ENCODE peak calls at places on chromosomes 3 and 15, in four cellular contexts. One of them, this sample, is unnamed.

GRCh38 chr3:111666041-111666735 is 71.0 kb upstream of the ZBED2 start:
- DNase-seq in HCT116: no peak
- DNase-seq in A549: no peak
- DNase-seq in HepG2: no peak
- DNase-seq in this sample: no peak

GRCh38 chr3:39166134-39166710 is 12.8 kb upstream of the CSRNP1 start:
- DNase-seq in HepG2: no peak
- DNase-seq in A549: no peak
- DNase-seq in HCT116: no peak
- DNase-seq in this sample: peak; percentile 94

GRCh38 chr15:41546846-41547786 is 3.1 kb upstream of the RPAP1 start:
- DNase-seq in HCT116: peak; percentile 33
- DNase-seq in A549: no peak
- DNase-seq in HepG2: no peak
- DNase-seq in this sample: peak; percentile 59

GRCh38 chr15:33580526-33580925 is 269.8 kb downstream of the RYR3 start:
- DNase-seq in HepG2: no peak
- DNase-seq in HCT116: no peak
- DNase-seq in A549: no peak
- DNase-seq in this sample: no peak

GRCh38 chr3:127712461-127712860 is 39.7 kb downstream of the ABTB1 start:
- DNase-seq in HCT116: no peak
- DNase-seq in A549: no peak
- DNase-seq in HepG2: no peak
- DNase-seq in this sample: no peak

GRCh38 chr3:127776347-127776746 is 46.0 kb downstream of the MGLL start:
- DNase-seq in HepG2: no peak
- DNase-seq in A549: no peak
- DNase-seq in HCT116: no peak
- DNase-seq in this sample: no peak

GRCh38 chr3:115285001-115285400 is 137.9 kb upstream of the ZBTB20 start:
- DNase-seq in HCT116: no peak
- DNase-seq in A549: no peak
- DNase-seq in HepG2: no peak
- DNase-seq in this sample: no peak

GRCh38 chr15:95733931-95734330 is 596.6 kb upstream of the NR2F2 start:
- DNase-seq in A549: no peak
- DNase-seq in HCT116: no peak
- DNase-seq in HepG2: no peak
- DNase-seq in this sample: no peak

GRCh38 chr3:40201770-40202169 is 107.7 kb upstream of the EIF1B start:
- DNase-seq in A549: no peak
- DNase-seq in HepG2: no peak
- DNase-seq in HCT116: no peak
- DNase-seq in this sample: no peak

GRCh38 chr3:185631108-185631507 is 45.0 kb downstream of the SENP2 start:
- DNase-seq in HepG2: no peak
- DNase-seq in HCT116: no peak
- DNase-seq in A549: no peak
- DNase-seq in this sample: no peak

GRCh38 chr15:69413822-69414701 is at the start of gene KIF23:
- DNase-seq in HepG2: peak; percentile 87
- DNase-seq in HCT116: peak; percentile 86
- DNase-seq in A549: peak; percentile 99
- DNase-seq in this sample: peak; percentile 94

GRCh38 chr15:78055923-78056713 is 21.4 kb downstream of the TBC1D2B start:
- DNase-seq in A549: no peak
- DNase-seq in HepG2: peak; percentile 67
- DNase-seq in HCT116: no peak
- DNase-seq in this sample: no peak

GRCh38 chr3:50950591-50950990 is 275.9 kb downstream of the DOCK3 start:
- DNase-seq in A549: no peak
- DNase-seq in HCT116: no peak
- DNase-seq in HepG2: no peak
- DNase-seq in this sample: no peak

GRCh38 chr15:85708402-85708932 is 86.3 kb downstream of the KLHL25 start:
- DNase-seq in HepG2: peak; percentile 79
- DNase-seq in HCT116: no peak
- DNase-seq in A549: no peak
- DNase-seq in this sample: no peak

GRCh38 chr3:21356402-21356801 is 394.6 kb downstream of the ZNF385D start:
- DNase-seq in HCT116: no peak
- DNase-seq in HepG2: no peak
- DNase-seq in A549: no peak
- DNase-seq in this sample: peak; percentile 0

GRCh38 chr3:49701388-49702077 is 12.2 kb downstream of the RNF123 start:
- DNase-seq in HepG2: peak; percentile 24
- DNase-seq in HCT116: no peak
- DNase-seq in A549: no peak
- DNase-seq in this sample: no peak

GRCh38 chr3:11407644-11408043 is 135.4 kb downstream of the ATG7 start:
- DNase-seq in A549: no peak
- DNase-seq in HCT116: no peak
- DNase-seq in HepG2: no peak
- DNase-seq in this sample: no peak

GRCh38 chr3:141401584-141402475 is 33.5 kb downstream of the ZBTB38 start:
- DNase-seq in A549: peak; percentile 50
- DNase-seq in HCT116: no peak
- DNase-seq in HepG2: no peak
- DNase-seq in this sample: no peak

GRCh38 chr3:13709706-13710105 is 160.8 kb downstream of the FBLN2 start:
- DNase-seq in HCT116: no peak
- DNase-seq in HepG2: no peak
- DNase-seq in A549: no peak
- DNase-seq in this sample: no peak

GRCh38 chr15:43406192-43406591 is 35.3 kb downstream of the TUBGCP4 start:
- DNase-seq in HepG2: no peak
- DNase-seq in HCT116: no peak
- DNase-seq in A549: no peak
- DNase-seq in this sample: no peak

GRCh38 chr3:44241706-44242105 is at the start of gene TOPAZ1:
- DNase-seq in HCT116: no peak
- DNase-seq in A549: no peak
- DNase-seq in HepG2: no peak
- DNase-seq in this sample: no peak

GRCh38 chr3:179743913-179744312 is 91.1 kb downstream of the USP13 start:
- DNase-seq in HCT116: no peak
- DNase-seq in A549: no peak
- DNase-seq in HepG2: no peak
- DNase-seq in this sample: no peak

GRCh38 chr15:70083946-70084345 is 13.8 kb downstream of the TLE3 start:
- DNase-seq in HCT116: no peak
- DNase-seq in A549: no peak
- DNase-seq in HepG2: no peak
- DNase-seq in this sample: no peak

GRCh38 chr3:101303089-101303731 is 17.2 kb downstream of the IMPG2 start:
- DNase-seq in A549: no peak
- DNase-seq in HCT116: no peak
- DNase-seq in HepG2: no peak
- DNase-seq in this sample: peak; percentile 91

GRCh38 chr3:127899200-127899599 is 15.8 kb upstream of the KBTBD12 start:
- DNase-seq in HepG2: no peak
- DNase-seq in A549: no peak
- DNase-seq in HCT116: no peak
- DNase-seq in this sample: no peak

GRCh38 chr3:183490653-183491052 is 62.2 kb upstream of the MCF2L2 start:
- DNase-seq in A549: no peak
- DNase-seq in HCT116: no peak
- DNase-seq in HepG2: peak; percentile 78
- DNase-seq in this sample: no peak

GRCh38 chr15:89187911-89188514 is 33.4 kb downstream of the RLBP1 start:
- DNase-seq in A549: no peak
- DNase-seq in HepG2: no peak
- DNase-seq in HCT116: no peak
- DNase-seq in this sample: peak; percentile 42

GRCh38 chr3:184513276-184514150 is 48.1 kb upstream of the EPHB3 start:
- DNase-seq in HepG2: peak; percentile 58
- DNase-seq in A549: peak; percentile 84
- DNase-seq in HCT116: peak; percentile 69
- DNase-seq in this sample: peak; percentile 67

GRCh38 chr15:43749690-43750345 is 3.6 kb downstream of the PDIA3 start:
- DNase-seq in HCT116: no peak
- DNase-seq in HepG2: no peak
- DNase-seq in A549: no peak
- DNase-seq in this sample: no peak

GRCh38 chr3:129777806-129778205 is 115.7 kb downstream of the TMCC1 start:
- DNase-seq in A549: no peak
- DNase-seq in HepG2: no peak
- DNase-seq in HCT116: no peak
- DNase-seq in this sample: no peak

GRCh38 chr3:4866841-4867240 is 112.4 kb upstream of the BHLHE40 start:
- DNase-seq in A549: no peak
- DNase-seq in HCT116: no peak
- DNase-seq in HepG2: no peak
- DNase-seq in this sample: peak; percentile 30

GRCh38 chr3:139538733-139539132 is 809 bp downstream of the RBP1 start:
- DNase-seq in A549: no peak
- DNase-seq in HCT116: no peak
- DNase-seq in HepG2: no peak
- DNase-seq in this sample: peak; percentile 53

GRCh38 chr3:64368163-64369025 is 143.1 kb upstream of the PRICKLE2 start:
- DNase-seq in A549: no peak
- DNase-seq in HCT116: no peak
- DNase-seq in HepG2: no peak
- DNase-seq in this sample: no peak

GRCh38 chr3:8712045-8712870 is 21.3 kb upstream of the CAV3 start:
- DNase-seq in HCT116: no peak
- DNase-seq in A549: no peak
- DNase-seq in HepG2: no peak
- DNase-seq in this sample: peak; percentile 34

GRCh38 chr15:40151991-40152390 is 8.9 kb upstream of the BUB1B start:
- DNase-seq in HepG2: no peak
- DNase-seq in A549: no peak
- DNase-seq in HCT116: no peak
- DNase-seq in this sample: no peak

GRCh38 chr15:61084944-61085367 is 144.1 kb downstream of the RORA start:
- DNase-seq in A549: no peak
- DNase-seq in HepG2: no peak
- DNase-seq in HCT116: no peak
- DNase-seq in this sample: no peak

GRCh38 chr15:65937046-65937445 is 67.8 kb downstream of the RAB11A start:
- DNase-seq in HepG2: no peak
- DNase-seq in A549: no peak
- DNase-seq in HCT116: no peak
- DNase-seq in this sample: no peak

GRCh38 chr3:45608885-45609284 is 14.3 kb downstream of the LIMD1 start:
- DNase-seq in A549: no peak
- DNase-seq in HepG2: no peak
- DNase-seq in HCT116: no peak
- DNase-seq in this sample: peak; percentile 83

GRCh38 chr15:96366526-96366877 is 36.0 kb downstream of the NR2F2 start:
- DNase-seq in A549: no peak
- DNase-seq in HepG2: no peak
- DNase-seq in HCT116: no peak
- DNase-seq in this sample: no peak

GRCh38 chr3:71110531-71111222 is 472.9 kb downstream of the FOXP1 start:
- DNase-seq in A549: no peak
- DNase-seq in HepG2: no peak
- DNase-seq in HCT116: no peak
- DNase-seq in this sample: no peak

GRCh38 chr3:71109977-71110285 is 473.6 kb downstream of the FOXP1 start:
- DNase-seq in A549: no peak
- DNase-seq in HCT116: no peak
- DNase-seq in HepG2: no peak
- DNase-seq in this sample: no peak

GRCh38 chr3:71104586-71104985 is 478.9 kb downstream of the FOXP1 start:
- DNase-seq in A549: no peak
- DNase-seq in HepG2: no peak
- DNase-seq in HCT116: no peak
- DNase-seq in this sample: no peak

GRCh38 chr3:71109241-71109976 is 474.1 kb downstream of the FOXP1 start:
- DNase-seq in HepG2: no peak
- DNase-seq in HCT116: no peak
- DNase-seq in A549: no peak
- DNase-seq in this sample: peak; percentile 90

DNA sequence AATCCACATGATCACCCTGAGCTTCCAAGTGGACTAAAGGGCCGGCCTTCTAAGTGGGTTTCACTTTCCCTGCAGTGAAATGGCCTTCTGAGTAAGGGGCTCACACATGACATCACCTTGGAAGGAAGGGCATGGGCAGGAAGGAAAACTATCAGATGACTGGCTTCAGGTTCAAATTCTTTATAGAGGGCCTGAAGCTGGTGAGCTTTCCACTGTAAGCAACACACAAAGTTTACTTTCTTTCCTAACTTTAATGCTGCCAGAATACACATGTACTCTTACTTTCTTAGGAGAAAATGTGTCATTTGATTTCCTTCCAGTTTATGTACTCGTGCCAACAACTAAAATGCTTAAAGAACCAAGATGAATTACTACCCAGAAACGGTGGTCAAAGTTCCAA is 475.6 kb downstream of the FOXP1 start:
- DNase-seq in HCT116: no peak
- DNase-seq in HepG2: no peak
- DNase-seq in A549: no peak
- DNase-seq in this sample: peak; percentile 58
- TF ChIP-seq CEBPB in HCT116: no peak
- TF ChIP-seq CEBPB in HepG2: no peak
- TF ChIP-seq CEBPB in A549: no peak
- TF ChIP-seq CEBPB in this sample: no peak

GRCh38 chr3:160544837-160545236 is 20.5 kb downstream of the KPNA4 start:
- DNase-seq in HepG2: no peak
- DNase-seq in HCT116: no peak
- DNase-seq in A549: no peak
- DNase-seq in this sample: no peak
- TF ChIP-seq CEBPB in HepG2: no peak
- TF ChIP-seq CEBPB in HCT116: no peak
- TF ChIP-seq CEBPB in A549: no peak
- TF ChIP-seq CEBPB in this sample: no peak

GRCh38 chr3:177236704-177237103 is 39.4 kb upstream of the TBL1XR1 start:
- DNase-seq in HepG2: no peak
- DNase-seq in HCT116: no peak
- DNase-seq in A549: no peak
- DNase-seq in this sample: peak; percentile 52
- TF ChIP-seq CEBPB in HepG2: no peak
- TF ChIP-seq CEBPB in HCT116: no peak
- TF ChIP-seq CEBPB in A549: no peak
- TF ChIP-seq CEBPB in this sample: no peak

GRCh38 chr3:27557411-27557810 is 73.2 kb upstream of the SLC4A7 start:
- DNase-seq in HepG2: no peak
- DNase-seq in HCT116: no peak
- DNase-seq in A549: no peak
- DNase-seq in this sample: no peak

GRCh38 chr3:27559381-27559780 is 75.2 kb upstream of the SLC4A7 start:
- DNase-seq in HepG2: no peak
- DNase-seq in A549: no peak
- DNase-seq in HCT116: no peak
- DNase-seq in this sample: no peak

GRCh38 chr3:27554706-27555105 is 70.5 kb upstream of the SLC4A7 start:
- DNase-seq in A549: no peak
- DNase-seq in HepG2: no peak
- DNase-seq in HCT116: no peak
- DNase-seq in this sample: no peak

GRCh38 chr3:27556854-27557253 is 72.7 kb upstream of the SLC4A7 start:
- DNase-seq in HepG2: no peak
- DNase-seq in A549: no peak
- DNase-seq in HCT116: no peak
- DNase-seq in this sample: peak; percentile 72

GRCh38 chr3:27553868-27554540 is 69.8 kb upstream of the SLC4A7 start:
- DNase-seq in A549: no peak
- DNase-seq in HepG2: no peak
- DNase-seq in HCT116: no peak
- DNase-seq in this sample: peak; percentile 64
- TF ChIP-seq CEBPB in A549: no peak
- TF ChIP-seq CEBPB in HepG2: no peak
- TF ChIP-seq CEBPB in HCT116: no peak
- TF ChIP-seq CEBPB in this sample: no peak